ENCODE peak calls at places on chromosomes 1 and 21, in ten cellular contexts. One of them, this sample, is unnamed.

GRCh38 chr21:46218906-46219590 is 9.5 kb downstream of the LSS start:
- DNase-seq in KG1: no peak
- DNase-seq in WTC11: no peak
- DNase-seq in NCI-H446 treated with DMSO at 0.1 percent for 48 hours: no peak
- DNase-seq in posterior vena cava: no peak
- DNase-seq in RPMI7951: no peak
- DNase-seq in activated CD4-positive, alpha-beta T cell treated with anti-CD3 and anti-CD28 coated beads for 48 hours: no peak
- DNase-seq in NCI-H1092: no peak
- DNase-seq in astrocyte of the hippocampus: no peak
- DNase-seq in GM23338: no peak
- DNase-seq in this sample: no peak

GRCh38 chr1:53076721-53077598 is 14.9 kb downstream of the PODN start:
- DNase-seq in KG1: no peak
- DNase-seq in WTC11: no peak
- DNase-seq in NCI-H446 treated with DMSO at 0.1 percent for 48 hours: no peak
- DNase-seq in posterior vena cava: peak; percentile 64
- DNase-seq in RPMI7951: no peak
- DNase-seq in activated CD4-positive, alpha-beta T cell treated with anti-CD3 and anti-CD28 coated beads for 48 hours: no peak
- DNase-seq in NCI-H1092: no peak
- DNase-seq in astrocyte of the hippocampus: no peak
- DNase-seq in GM23338: no peak
- DNase-seq in this sample: no peak

GRCh38 chr1:35748326-35748725 is 21.5 kb downstream of the CLSPN start:
- DNase-seq in KG1: no peak
- DNase-seq in WTC11: no peak
- DNase-seq in NCI-H446 treated with DMSO at 0.1 percent for 48 hours: no peak
- DNase-seq in posterior vena cava: no peak
- DNase-seq in RPMI7951: no peak
- DNase-seq in activated CD4-positive, alpha-beta T cell treated with anti-CD3 and anti-CD28 coated beads for 48 hours: no peak
- DNase-seq in NCI-H1092: no peak
- DNase-seq in astrocyte of the hippocampus: peak; percentile 49
- DNase-seq in GM23338: no peak
- DNase-seq in this sample: no peak

GRCh38 chr1:241702436-241702835 is 50.4 kb downstream of the WDR64 start:
- DNase-seq in KG1: no peak
- DNase-seq in WTC11: no peak
- DNase-seq in NCI-H446 treated with DMSO at 0.1 percent for 48 hours: no peak
- DNase-seq in posterior vena cava: no peak
- DNase-seq in RPMI7951: peak; percentile 80
- DNase-seq in activated CD4-positive, alpha-beta T cell treated with anti-CD3 and anti-CD28 coated beads for 48 hours: no peak
- DNase-seq in NCI-H1092: no peak
- DNase-seq in astrocyte of the hippocampus: no peak
- DNase-seq in GM23338: no peak
- DNase-seq in this sample: no peak

GRCh38 chr21:36255650-36256047 is 64.3 kb upstream of the MORC3 start:
- DNase-seq in KG1: no peak
- DNase-seq in WTC11: no peak
- DNase-seq in NCI-H446 treated with DMSO at 0.1 percent for 48 hours: no peak
- DNase-seq in posterior vena cava: no peak
- DNase-seq in RPMI7951: no peak
- DNase-seq in activated CD4-positive, alpha-beta T cell treated with anti-CD3 and anti-CD28 coated beads for 48 hours: no peak
- DNase-seq in NCI-H1092: no peak
- DNase-seq in astrocyte of the hippocampus: no peak
- DNase-seq in GM23338: no peak
- DNase-seq in this sample: no peak

GRCh38 chr1:25544819-25545218 is 1.4 kb downstream of the LDLRAP1 start:
- DNase-seq in KG1: no peak
- DNase-seq in WTC11: no peak
- DNase-seq in NCI-H446 treated with DMSO at 0.1 percent for 48 hours: no peak
- DNase-seq in posterior vena cava: no peak
- DNase-seq in RPMI7951: peak; percentile 75
- DNase-seq in activated CD4-positive, alpha-beta T cell treated with anti-CD3 and anti-CD28 coated beads for 48 hours: no peak
- DNase-seq in NCI-H1092: no peak
- DNase-seq in astrocyte of the hippocampus: peak; percentile 49
- DNase-seq in GM23338: no peak
- DNase-seq in this sample: peak; percentile 60

GRCh38 chr1:74689800-74690696 is 16.5 kb upstream of the ERICH3 start:
- DNase-seq in KG1: peak; percentile 41
- DNase-seq in WTC11: peak; percentile 51
- DNase-seq in NCI-H446 treated with DMSO at 0.1 percent for 48 hours: peak; percentile 49
- DNase-seq in posterior vena cava: no peak
- DNase-seq in RPMI7951: peak; percentile 72
- DNase-seq in activated CD4-positive, alpha-beta T cell treated with anti-CD3 and anti-CD28 coated beads for 48 hours: peak; percentile 46
- DNase-seq in NCI-H1092: peak; percentile 52
- DNase-seq in astrocyte of the hippocampus: peak; percentile 87
- DNase-seq in GM23338: peak; percentile 84
- DNase-seq in this sample: peak; percentile 55

GRCh38 chr21:29523646-29524045 is 224.9 kb downstream of the BACH1 start:
- DNase-seq in KG1: no peak
- DNase-seq in WTC11: no peak
- DNase-seq in NCI-H446 treated with DMSO at 0.1 percent for 48 hours: no peak
- DNase-seq in posterior vena cava: no peak
- DNase-seq in RPMI7951: no peak
- DNase-seq in activated CD4-positive, alpha-beta T cell treated with anti-CD3 and anti-CD28 coated beads for 48 hours: no peak
- DNase-seq in NCI-H1092: no peak
- DNase-seq in astrocyte of the hippocampus: no peak
- DNase-seq in GM23338: no peak
- DNase-seq in this sample: peak; percentile 69

GRCh38 chr1:93652335-93652949 is 29.2 kb downstream of the BCAR3 start:
- DNase-seq in KG1: no peak
- DNase-seq in WTC11: no peak
- DNase-seq in NCI-H446 treated with DMSO at 0.1 percent for 48 hours: peak; percentile 87
- DNase-seq in posterior vena cava: no peak
- DNase-seq in RPMI7951: no peak
- DNase-seq in activated CD4-positive, alpha-beta T cell treated with anti-CD3 and anti-CD28 coated beads for 48 hours: no peak
- DNase-seq in NCI-H1092: peak; percentile 30
- DNase-seq in astrocyte of the hippocampus: no peak
- DNase-seq in GM23338: no peak
- DNase-seq in this sample: no peak

GRCh38 chr1:53590104-53590503 is 130.9 kb downstream of the DMRTB1 start:
- DNase-seq in KG1: no peak
- DNase-seq in WTC11: no peak
- DNase-seq in NCI-H446 treated with DMSO at 0.1 percent for 48 hours: no peak
- DNase-seq in posterior vena cava: no peak
- DNase-seq in RPMI7951: no peak
- DNase-seq in activated CD4-positive, alpha-beta T cell treated with anti-CD3 and anti-CD28 coated beads for 48 hours: no peak
- DNase-seq in NCI-H1092: no peak
- DNase-seq in astrocyte of the hippocampus: no peak
- DNase-seq in GM23338: no peak
- DNase-seq in this sample: no peak

GRCh38 chr1:160325252-160325651 is 17.8 kb downstream of the COPA start:
- DNase-seq in KG1: no peak
- DNase-seq in WTC11: no peak
- DNase-seq in NCI-H446 treated with DMSO at 0.1 percent for 48 hours: no peak
- DNase-seq in posterior vena cava: no peak
- DNase-seq in RPMI7951: no peak
- DNase-seq in activated CD4-positive, alpha-beta T cell treated with anti-CD3 and anti-CD28 coated beads for 48 hours: no peak
- DNase-seq in NCI-H1092: peak; percentile 88
- DNase-seq in astrocyte of the hippocampus: no peak
- DNase-seq in GM23338: no peak
- DNase-seq in this sample: no peak

GRCh38 chr1:91555821-91556531 is 55.3 kb downstream of the CDC7 start:
- DNase-seq in KG1: no peak
- DNase-seq in WTC11: no peak
- DNase-seq in NCI-H446 treated with DMSO at 0.1 percent for 48 hours: no peak
- DNase-seq in posterior vena cava: no peak
- DNase-seq in RPMI7951: peak; percentile 66
- DNase-seq in activated CD4-positive, alpha-beta T cell treated with anti-CD3 and anti-CD28 coated beads for 48 hours: peak; percentile 73
- DNase-seq in NCI-H1092: no peak
- DNase-seq in astrocyte of the hippocampus: peak; percentile 13
- DNase-seq in GM23338: no peak
- DNase-seq in this sample: no peak

GRCh38 chr1:93779540-93780121 is 98.0 kb upstream of the BCAR3 start:
- DNase-seq in KG1: no peak
- DNase-seq in WTC11: no peak
- DNase-seq in NCI-H446 treated with DMSO at 0.1 percent for 48 hours: no peak
- DNase-seq in posterior vena cava: no peak
- DNase-seq in RPMI7951: peak; percentile 94
- DNase-seq in activated CD4-positive, alpha-beta T cell treated with anti-CD3 and anti-CD28 coated beads for 48 hours: no peak
- DNase-seq in NCI-H1092: no peak
- DNase-seq in astrocyte of the hippocampus: peak; percentile 57
- DNase-seq in GM23338: peak; percentile 25
- DNase-seq in this sample: no peak

GRCh38 chr1:221101792-221102191 is 222.5 kb downstream of the HLX start:
- DNase-seq in KG1: no peak
- DNase-seq in WTC11: no peak
- DNase-seq in NCI-H446 treated with DMSO at 0.1 percent for 48 hours: no peak
- DNase-seq in posterior vena cava: no peak
- DNase-seq in RPMI7951: peak; percentile 80
- DNase-seq in activated CD4-positive, alpha-beta T cell treated with anti-CD3 and anti-CD28 coated beads for 48 hours: no peak
- DNase-seq in NCI-H1092: no peak
- DNase-seq in astrocyte of the hippocampus: peak; percentile 69
- DNase-seq in GM23338: no peak
- DNase-seq in this sample: no peak

GRCh38 chr1:218377143-218377660 is 32.1 kb downstream of the TGFB2 start:
- DNase-seq in KG1: peak; percentile 4
- DNase-seq in WTC11: no peak
- DNase-seq in NCI-H446 treated with DMSO at 0.1 percent for 48 hours: no peak
- DNase-seq in posterior vena cava: no peak
- DNase-seq in RPMI7951: peak; percentile 97
- DNase-seq in activated CD4-positive, alpha-beta T cell treated with anti-CD3 and anti-CD28 coated beads for 48 hours: peak; percentile 76
- DNase-seq in NCI-H1092: no peak
- DNase-seq in astrocyte of the hippocampus: peak; percentile 95
- DNase-seq in GM23338: no peak
- DNase-seq in this sample: peak; percentile 29

GRCh38 chr1:58443986-58444603 is 102.4 kb downstream of the OMA1 start:
- DNase-seq in KG1: no peak
- DNase-seq in WTC11: no peak
- DNase-seq in NCI-H446 treated with DMSO at 0.1 percent for 48 hours: no peak
- DNase-seq in posterior vena cava: no peak
- DNase-seq in RPMI7951: no peak
- DNase-seq in activated CD4-positive, alpha-beta T cell treated with anti-CD3 and anti-CD28 coated beads for 48 hours: no peak
- DNase-seq in NCI-H1092: no peak
- DNase-seq in astrocyte of the hippocampus: no peak
- DNase-seq in GM23338: no peak
- DNase-seq in this sample: no peak

GRCh38 chr1:165632491-165632890 is 1.5 kb downstream of the MGST3 start:
- DNase-seq in KG1: no peak
- DNase-seq in WTC11: no peak
- DNase-seq in NCI-H446 treated with DMSO at 0.1 percent for 48 hours: no peak
- DNase-seq in posterior vena cava: no peak
- DNase-seq in RPMI7951: no peak
- DNase-seq in activated CD4-positive, alpha-beta T cell treated with anti-CD3 and anti-CD28 coated beads for 48 hours: no peak
- DNase-seq in NCI-H1092: no peak
- DNase-seq in astrocyte of the hippocampus: no peak
- DNase-seq in GM23338: no peak
- DNase-seq in this sample: no peak

GRCh38 chr1:215652371-215652770 is 85.3 kb downstream of the KCTD3 start:
- DNase-seq in KG1: no peak
- DNase-seq in WTC11: no peak
- DNase-seq in NCI-H446 treated with DMSO at 0.1 percent for 48 hours: no peak
- DNase-seq in posterior vena cava: no peak
- DNase-seq in RPMI7951: no peak
- DNase-seq in activated CD4-positive, alpha-beta T cell treated with anti-CD3 and anti-CD28 coated beads for 48 hours: no peak
- DNase-seq in NCI-H1092: no peak
- DNase-seq in astrocyte of the hippocampus: no peak
- DNase-seq in GM23338: peak; percentile 44
- DNase-seq in this sample: no peak

GRCh38 chr1:181577475-181577874 is 94.2 kb downstream of the CACNA1E start:
- DNase-seq in KG1: no peak
- DNase-seq in WTC11: no peak
- DNase-seq in NCI-H446 treated with DMSO at 0.1 percent for 48 hours: no peak
- DNase-seq in posterior vena cava: no peak
- DNase-seq in RPMI7951: no peak
- DNase-seq in activated CD4-positive, alpha-beta T cell treated with anti-CD3 and anti-CD28 coated beads for 48 hours: no peak
- DNase-seq in NCI-H1092: no peak
- DNase-seq in astrocyte of the hippocampus: no peak
- DNase-seq in GM23338: no peak
- DNase-seq in this sample: no peak

GRCh38 chr21:39915881-39916280 is 48.6 kb downstream of the PCP4 start:
- DNase-seq in KG1: no peak
- DNase-seq in WTC11: no peak
- DNase-seq in NCI-H446 treated with DMSO at 0.1 percent for 48 hours: no peak
- DNase-seq in posterior vena cava: no peak
- DNase-seq in RPMI7951: no peak
- DNase-seq in activated CD4-positive, alpha-beta T cell treated with anti-CD3 and anti-CD28 coated beads for 48 hours: no peak
- DNase-seq in NCI-H1092: no peak
- DNase-seq in astrocyte of the hippocampus: peak; percentile 74
- DNase-seq in GM23338: no peak
- DNase-seq in this sample: no peak

GRCh38 chr1:12173631-12174121 is 6.9 kb downstream of the TNFRSF1B start:
- DNase-seq in KG1: peak; percentile 61
- DNase-seq in WTC11: no peak
- DNase-seq in NCI-H446 treated with DMSO at 0.1 percent for 48 hours: no peak
- DNase-seq in posterior vena cava: peak; percentile 91
- DNase-seq in RPMI7951: no peak
- DNase-seq in activated CD4-positive, alpha-beta T cell treated with anti-CD3 and anti-CD28 coated beads for 48 hours: peak; percentile 88
- DNase-seq in NCI-H1092: no peak
- DNase-seq in astrocyte of the hippocampus: no peak
- DNase-seq in GM23338: no peak
- DNase-seq in this sample: no peak

GRCh38 chr1:77556045-77556444 is 126.4 kb downstream of the ZZZ3 start:
- DNase-seq in KG1: no peak
- DNase-seq in WTC11: no peak
- DNase-seq in NCI-H446 treated with DMSO at 0.1 percent for 48 hours: no peak
- DNase-seq in posterior vena cava: no peak
- DNase-seq in RPMI7951: no peak
- DNase-seq in activated CD4-positive, alpha-beta T cell treated with anti-CD3 and anti-CD28 coated beads for 48 hours: no peak
- DNase-seq in NCI-H1092: no peak
- DNase-seq in astrocyte of the hippocampus: no peak
- DNase-seq in GM23338: no peak
- DNase-seq in this sample: no peak

GRCh38 chr1:199784127-199784526 is 243.4 kb upstream of the NR5A2 start:
- DNase-seq in KG1: no peak
- DNase-seq in WTC11: no peak
- DNase-seq in NCI-H446 treated with DMSO at 0.1 percent for 48 hours: no peak
- DNase-seq in posterior vena cava: no peak
- DNase-seq in RPMI7951: no peak
- DNase-seq in activated CD4-positive, alpha-beta T cell treated with anti-CD3 and anti-CD28 coated beads for 48 hours: no peak
- DNase-seq in NCI-H1092: no peak
- DNase-seq in astrocyte of the hippocampus: peak; percentile 2
- DNase-seq in GM23338: no peak
- DNase-seq in this sample: no peak